ENCODE peak calls at places on chromosomes 2 and 18, in four cellular contexts. V, H, M and L are unnamed samples.

GRCh38 chr2:118061135-118061955 is 26.9 kb upstream of the INSIG2 start:
- DNase-seq in V (peak; percentile 26), H (peak; percentile 88), M (peak; percentile 38), L (peak; percentile 90)

GRCh38 chr18:56210466-56210865 is 427.9 kb downstream of the TXNL1 start:
- DNase-seq in V (no peak), H (no peak), M (no peak), L (no peak)

GRCh38 chr18:31610841-31611240 is 19.2 kb downstream of the TTR start:
- DNase-seq in V (peak; percentile 50), H (peak; percentile 18), M (no peak), L (peak; percentile 40)

GRCh38 chr2:238910751-238911351 is 63.0 kb downstream of the TWIST2 start:
- DNase-seq in V (no peak), H (no peak), M (no peak), L (no peak)

GRCh38 chr2:226791487-226792081 is 8.0 kb downstream of the IRS1 start:
- DNase-seq in V (peak; percentile 93), H (peak; percentile 70), M (peak; percentile 99), L (peak; percentile 86)

GRCh38 chr2:240655931-240656886 is 26.5 kb downstream of the AQP12B start:
- DNase-seq in V (no peak), H (peak; percentile 14), M (peak; percentile 71), L (peak; percentile 56)

GRCh38 chr2:68466778-68467076 is 367 bp downstream of the FBXO48 start:
- DNase-seq in V (no peak), H (peak; percentile 2), M (no peak), L (no peak)

GRCh38 chr2:104848526-104848925 is 5.4 kb upstream of the POU3F3 start:
- DNase-seq in V (no peak), H (no peak), M (no peak), L (no peak)

GRCh38 chr2:72144746-72145657 is 2.7 kb downstream of the CYP26B1 start:
- DNase-seq in V (peak; percentile 16), H (no peak), M (peak; percentile 29), L (no peak)

GRCh38 chr18:41737218-41737617 is 217.8 kb upstream of the PIK3C3 start:
- DNase-seq in V (no peak), H (no peak), M (no peak), L (no peak)

GRCh38 chr18:43271593-43272432 is 5.5 kb downstream of the SYT4 start:
- DNase-seq in V (peak; percentile 58), H (peak; percentile 69), M (peak; percentile 17), L (peak; percentile 81)

GRCh38 chr2:40435426-40436092 is 16.3 kb downstream of the SLC8A1 start:
- DNase-seq in V (no peak), H (no peak), M (no peak), L (no peak)

GRCh38 chr2:20579866-20580265 is 71.0 kb downstream of the HS1BP3 start:
- DNase-seq in V (no peak), H (no peak), M (no peak), L (no peak)

GRCh38 chr2:97728091-97728596 is 14.8 kb downstream of the ZAP70 start:
- DNase-seq in V (no peak), H (peak; percentile 32), M (no peak), L (no peak)

GRCh38 chr2:135685361-135685760 is 56.3 kb upstream of the UBXN4 start:
- DNase-seq in V (no peak), H (peak; percentile 63), M (no peak), L (peak; percentile 88)

GRCh38 chr18:62741118-62741566 is 25.8 kb downstream of the PHLPP1 start:
- DNase-seq in V (no peak), H (peak; percentile 74), M (no peak), L (peak; percentile 91)

GRCh38 chr2:20027715-20028434 is 15.4 kb upstream of the MATN3 start:
- DNase-seq in V (no peak), H (no peak), M (no peak), L (peak; percentile 39)

GRCh38 chr2:176075476-176075875 is 8.3 kb downstream of the EVX2 start:
- DNase-seq in V (peak; percentile 40), H (no peak), M (no peak), L (no peak)

GRCh38 chr2:241795021-241795999 is 13.7 kb upstream of the NEU4 start:
- DNase-seq in V (no peak), H (no peak), M (no peak), L (no peak)

GRCh38 chr2:199261221-199261620 is 196.5 kb downstream of the SATB2 start:
- DNase-seq in V (no peak), H (peak; percentile 96), M (no peak), L (peak; percentile 73)

GRCh38 chr2:187390891-187391290 is 57.2 kb downstream of the CALCRL start:
- DNase-seq in V (no peak), H (peak; percentile 84), M (no peak), L (peak; percentile 92)

GRCh38 chr2:64989982-64990614 is 899 bp downstream of the SLC1A4 start:
- DNase-seq in V (no peak), H (no peak), M (peak; percentile 28), L (no peak)

GRCh38 chr2:236863729-236864126 is 222.0 kb upstream of the COPS8 start:
- DNase-seq in V (no peak), H (no peak), M (no peak), L (no peak)

GRCh38 chr2:2743164-2743571 is 412.1 kb upstream of the MYT1L start:
- DNase-seq in V (no peak), H (peak; percentile 42), M (no peak), L (peak; percentile 2)

GRCh38 chr2:239215136-239215925 is 185.5 kb downstream of the HDAC4 start:
- DNase-seq in V (no peak), H (no peak), M (no peak), L (no peak)

GRCh38 chr2:85221291-85221690 is 88.1 kb downstream of the TCF7L1 start:
- DNase-seq in V (no peak), H (peak; percentile 88), M (no peak), L (no peak)

GRCh38 chr2:160293401-160293911 is 93.4 kb upstream of the ITGB6 start:
- DNase-seq in V (no peak), H (peak; percentile 93), M (no peak), L (peak; percentile 94)

GRCh38 chr2:62787381-62787780 is 81.9 kb downstream of the EHBP1 start:
- DNase-seq in V (no peak), H (peak; percentile 55), M (peak; percentile 22), L (peak; percentile 77)

GRCh38 chr2:44093970-44094369 is 74.7 kb upstream of the PPM1B start:
- DNase-seq in V (no peak), H (no peak), M (no peak), L (no peak)

GRCh38 chr18:68847219-68847860 is 49.5 kb downstream of the CCDC102B start:
- DNase-seq in V (no peak), H (peak; percentile 69), M (no peak), L (peak; percentile 71)

GRCh38 chr2:66582364-66582974 is 147.5 kb downstream of the MEIS1 start:
- DNase-seq in V (no peak), H (no peak), M (no peak), L (no peak)

GRCh38 chr2:72931280-72931910 is 14.1 kb downstream of the EMX1 start:
- DNase-seq in V (no peak), H (peak; percentile 51), M (no peak), L (no peak)

GRCh38 chr2:98552499-98553179 is 55.7 kb downstream of the COA5 start:
- DNase-seq in V (no peak), H (peak; percentile 89), M (no peak), L (peak; percentile 68)

GRCh38 chr2:240155080-240156025 is 14.9 kb upstream of the OTOS start:
- DNase-seq in V (no peak), H (no peak), M (no peak), L (no peak)

GRCh38 chr18:75884728-75885127 is 457.2 kb upstream of the SMIM21 start:
- DNase-seq in V (no peak), H (no peak), M (no peak), L (no peak)
- TF ChIP-seq CTCF in V (no peak), H (no peak), M (no peak), L (no peak)

DNA sequence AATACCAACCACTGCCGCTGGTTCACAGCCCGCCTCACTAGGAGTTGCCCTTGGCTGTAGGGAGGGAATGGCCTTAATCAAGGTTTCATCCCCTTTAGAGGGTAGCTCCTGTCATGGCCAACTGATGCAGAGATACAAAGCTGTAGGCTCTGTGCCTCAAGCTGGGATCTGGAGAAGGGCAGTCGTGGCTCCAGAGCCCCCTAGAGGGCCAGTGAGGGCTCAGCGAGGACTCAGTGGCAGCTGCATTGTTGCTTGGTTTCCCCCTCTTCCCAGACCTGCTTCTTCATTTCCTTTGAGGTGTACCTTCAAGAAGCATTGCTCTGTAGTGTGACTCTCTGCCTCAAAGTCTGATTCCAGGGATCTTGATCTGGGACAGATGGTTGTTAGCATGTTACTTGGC is 302.1 kb downstream of the LPIN1 start:
- DNase-seq in V (peak; percentile 30), H (no peak), M (no peak), L (no peak)
- TF ChIP-seq CTCF in V (no peak), H (peak; percentile 22), M (peak; percentile 30), L (peak; percentile 32)

GRCh38 chr2:13725945-13726344 is 906.6 kb upstream of the LRATD1 start:
- DNase-seq in V (no peak), H (no peak), M (no peak), L (no peak)
- TF ChIP-seq CTCF in V (no peak), H (no peak), M (no peak), L (no peak)

GRCh38 chr2:120958623-120959366 is 223.1 kb downstream of the GLI2 start:
- DNase-seq in V (peak; percentile 68), H (no peak), M (no peak), L (no peak)
- TF ChIP-seq CTCF in V (peak; percentile 48), H (peak; percentile 41), M (no peak), L (peak; percentile 49)

GRCh38 chr18:10035306-10035991 is 121.6 kb downstream of the VAPA start:
- DNase-seq in V (no peak), H (peak; percentile 18), M (no peak), L (no peak)

GRCh38 chr18:10033038-10033437 is 119.2 kb downstream of the VAPA start:
- DNase-seq in V (no peak), H (no peak), M (no peak), L (no peak)

GRCh38 chr18:10030816-10031541 is 117.2 kb downstream of the VAPA start:
- DNase-seq in V (no peak), H (peak; percentile 14), M (no peak), L (no peak)

GRCh38 chr18:10029711-10030110 is 115.9 kb downstream of the VAPA start:
- DNase-seq in V (no peak), H (no peak), M (no peak), L (no peak)

DNA sequence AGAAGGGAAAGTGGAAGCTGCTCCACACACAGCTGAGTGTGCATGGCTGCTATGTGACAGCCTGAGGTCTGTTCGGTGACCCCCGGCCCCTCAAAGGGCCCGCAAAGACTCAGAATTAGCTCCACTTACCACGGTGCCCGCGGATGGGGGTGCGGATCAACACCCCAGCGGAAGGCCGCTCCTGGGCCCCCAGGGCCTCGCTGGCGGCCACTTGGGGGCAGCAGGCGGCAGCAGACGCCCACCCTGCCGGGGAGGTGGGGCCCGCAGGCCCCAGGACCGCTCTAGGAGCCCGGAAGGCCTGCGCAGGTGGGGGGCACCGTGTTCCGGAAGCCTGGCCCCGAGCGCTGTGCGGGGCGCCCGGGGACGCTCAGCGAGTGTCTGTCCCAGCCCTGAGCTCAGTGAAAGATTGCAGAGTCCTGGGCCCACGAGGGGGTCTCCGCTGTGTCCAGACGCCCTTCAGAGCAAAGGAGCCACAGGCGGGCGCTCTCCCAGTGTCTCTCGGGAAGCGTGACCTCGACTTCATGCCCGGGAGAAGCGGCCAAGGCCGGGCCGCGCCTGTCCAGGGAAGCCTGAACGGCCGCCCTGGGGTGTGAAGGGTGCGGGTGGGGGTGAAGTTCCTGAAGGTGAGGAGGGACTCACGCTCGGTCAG is 118.6 kb downstream of the VAPA start:
- DNase-seq in V (peak; percentile 32), H (no peak), M (no peak), L (no peak)
- TF ChIP-seq CTCF in V (no peak), H (no peak), M (peak; percentile 20), L (peak; percentile 48)

GRCh38 chr2:154603682-154604081 is 94.8 kb upstream of the KCNJ3 start:
- DNase-seq in V (no peak), H (no peak), M (no peak), L (no peak)
- TF ChIP-seq CTCF in V (no peak), H (no peak), M (no peak), L (no peak)

GRCh38 chr18:48538531-48539405 is at the start of gene CTIF:
- DNase-seq in V (peak; percentile 90), H (peak; percentile 95), M (peak; percentile 91), L (peak; percentile 98)
- TF ChIP-seq CTCF in V (no peak), H (no peak), M (no peak), L (no peak)